ENCODE peak calls at places on chromosomes 11 and 22, in seven cellular contexts. A is lower lobe of right lung, X is Peyer's patch, Z is keratinocyte, M is IMR-90, U is ovary, B is heart left ventricle. Q is an unnamed sample.

GRCh38 chr11:102546923-102547471 is 16.4 kb upstream of the MMP7 start:
- DNase-seq in A (peak; percentile 54), X (no peak), Z (no peak), M (no peak), U (no peak), B (no peak), Q (no peak)

GRCh38 chr11:114237321-114238280 is 58.6 kb upstream of the NNMT start:
- DNase-seq in A (no peak), X (no peak), Z (no peak), M (peak; percentile 2), U (no peak), B (no peak), Q (no peak)

GRCh38 chr11:116166788-116167465 is 605.9 kb downstream of the BUD13 start:
- DNase-seq in A (no peak), X (no peak), Z (no peak), M (no peak), U (no peak), B (no peak), Q (no peak)

GRCh38 chr22:31520036-31520435 is 23.7 kb downstream of the SFI1 start:
- DNase-seq in A (no peak), X (no peak), Z (no peak), M (no peak), U (no peak), B (no peak), Q (no peak)

GRCh38 chr11:49208006-49208721 is at the start of gene FOLH1:
- DNase-seq in A (peak; percentile 51), X (peak; percentile 52), Z (no peak), M (no peak), U (peak; percentile 34), B (no peak), Q (peak; percentile 25)

GRCh38 chr11:44931466-44931865 is 19.2 kb downstream of the TP53I11 start:
- DNase-seq in A (no peak), X (no peak), Z (no peak), M (no peak), U (no peak), B (no peak), Q (no peak)

GRCh38 chr11:19828382-19829108 is 115.9 kb downstream of the NAV2 start:
- DNase-seq in A (no peak), X (no peak), Z (no peak), M (no peak), U (no peak), B (no peak), Q (no peak)

GRCh38 chr11:67287355-67288197 is 1.5 kb upstream of the ANKRD13D start:
- DNase-seq in A (peak; percentile 26), X (no peak), Z (no peak), M (no peak), U (no peak), B (no peak), Q (no peak)

GRCh38 chr11:44766972-44767278 is 40.2 kb downstream of the TSPAN18 start:
- DNase-seq in A (no peak), X (no peak), Z (no peak), M (peak; percentile 34), U (peak; percentile 14), B (peak; percentile 59), Q (peak; percentile 37)

GRCh38 chr22:36453266-36453607 is 28.2 kb downstream of the TXN2 start:
- DNase-seq in A (no peak), X (no peak), Z (no peak), M (no peak), U (no peak), B (no peak), Q (no peak)

GRCh38 chr22:48175721-48176120 is 1413.3 kb downstream of the TBC1D22A start:
- DNase-seq in A (no peak), X (no peak), Z (no peak), M (no peak), U (no peak), B (no peak), Q (no peak)

GRCh38 chr22:19476023-19476422 is 3.0 kb downstream of the UFD1 start:
- DNase-seq in A (no peak), X (no peak), Z (no peak), M (no peak), U (no peak), B (no peak), Q (no peak)

GRCh38 chr11:3641191-3641590 is 601 bp downstream of the ART5 start:
- DNase-seq in A (no peak), X (no peak), Z (no peak), M (no peak), U (no peak), B (no peak), Q (no peak)

GRCh38 chr11:126790550-126790981 is 210.0 kb downstream of the KIRREL3 start:
- DNase-seq in A (no peak), X (no peak), Z (no peak), M (peak; percentile 98), U (no peak), B (no peak), Q (no peak)

DNA sequence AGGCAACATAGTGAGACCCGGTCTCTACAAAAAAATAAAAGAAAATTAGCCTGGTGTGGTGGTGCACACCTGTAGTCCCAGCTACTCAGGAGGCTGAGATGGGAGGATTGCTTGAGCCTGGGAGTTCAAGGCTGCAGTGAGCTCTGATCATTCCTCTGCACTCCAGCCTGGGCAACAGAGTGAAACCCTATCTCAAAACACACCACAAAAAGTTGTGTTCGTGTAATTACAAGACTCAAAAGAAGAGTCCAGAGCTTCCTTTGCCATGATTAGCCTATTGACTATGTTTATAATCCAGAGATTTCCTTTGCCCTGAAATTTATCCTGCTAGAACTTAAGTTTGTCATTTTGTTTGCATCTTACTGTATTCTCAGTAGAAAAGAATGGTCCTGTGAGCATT is 21.0 kb downstream of the SGSM3 start:
- DNase-seq in A (no peak), X (no peak), Z (no peak), M (peak; percentile 18), U (no peak), B (no peak), Q (no peak)
- H3K36me3 ChIP-seq in A (no peaks in the 10 kb centered on the region), X (no peaks in the 10 kb centered on the region), Z (peaks cover 4% of the 10 kb centered on the region), M (peaks cover 1% of the 10 kb centered on the region), U (no peaks in the 10 kb centered on the region), B (no peaks in the 10 kb centered on the region), Q (no peaks in the 10 kb centered on the region)

GRCh38 chr11:70448983-70449567 is 50.7 kb downstream of the CTTN start:
- DNase-seq in A (no peak), X (no peak), Z (no peak), M (no peak), U (no peak), B (no peak), Q (no peak)
- TF ChIP-seq CTCF in A (peak; percentile 23), X (no peak), Z (peak; percentile 49), M (peak; percentile 31), U (no peak), B (no peak), Q (no peak)

DNA sequence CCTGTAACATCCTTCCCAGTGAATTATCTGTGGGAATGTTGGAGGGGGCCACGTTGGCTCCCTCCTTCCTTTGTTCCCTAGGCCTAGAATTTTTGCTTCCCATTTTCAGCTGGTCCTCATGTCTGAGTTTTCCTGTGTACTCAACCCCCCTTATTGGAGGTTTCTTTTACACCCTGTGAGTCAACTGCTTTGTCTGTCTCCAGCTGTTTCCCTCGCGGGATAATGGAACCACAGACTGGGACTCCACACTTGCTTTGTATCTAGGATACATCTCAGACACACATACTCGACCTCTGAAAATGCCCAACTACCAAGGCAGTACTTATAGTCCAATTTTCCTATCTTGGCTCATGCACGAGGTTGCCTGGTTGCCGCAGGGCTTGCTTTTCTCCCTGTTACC is 352.6 kb upstream of the MPPED2 start:
- DNase-seq in A (no peak), X (no peak), Z (no peak), M (no peak), U (no peak), B (no peak), Q (no peak)
- H3K36me3 ChIP-seq in A (no peaks in the 10 kb centered on the region), X (no peaks in the 10 kb centered on the region), Z (no peaks in the 10 kb centered on the region), M (no peaks in the 10 kb centered on the region), U (no peaks in the 10 kb centered on the region), B (no peaks in the 10 kb centered on the region), Q (no peaks in the 10 kb centered on the region)

DNA sequence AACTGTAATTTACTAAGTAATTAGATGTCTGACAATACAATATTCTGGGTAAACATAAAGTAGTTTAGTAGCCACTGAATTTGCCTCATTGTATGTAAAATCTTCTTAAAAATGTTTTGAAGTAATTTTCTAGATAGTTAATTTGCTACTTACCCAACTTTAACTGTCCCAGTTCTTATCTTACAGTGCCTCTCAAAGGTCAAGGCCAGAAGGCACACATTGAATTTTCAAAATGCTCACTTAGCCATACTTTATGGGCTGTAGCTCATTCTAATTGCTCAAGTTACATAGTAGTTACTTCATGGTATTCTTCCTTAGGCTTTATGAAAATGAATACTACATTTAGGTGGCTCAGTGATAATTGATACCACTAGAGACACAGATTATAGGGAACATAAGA is 666.6 kb downstream of the CNTN5 start:
- DNase-seq in A (no peak), X (no peak), Z (no peak), M (no peak), U (no peak), B (no peak), Q (no peak)
- TF ChIP-seq CTCF in A (no peak), X (no peak), Z (no peak), M (peak; percentile 25), U (no peak), B (no peak), Q (no peak)

Q was measured in tibial artery.